ENCODE peak calls at places on chromosomes 2 and 18, in four cellular contexts. One of them, this sample, is unnamed.

GRCh38 chr2:85017436-85018048 is 46.6 kb downstream of the KCMF1 start:
- DNase-seq in A549: no peak
- DNase-seq in activated CD4-positive, alpha-beta T cell treated with anti-CD3 and anti-CD28 coated beads, Interleukin-2, amount 50 U/mL, for 24 hours: no peak
- DNase-seq in AG10803: no peak
- DNase-seq in this sample: no peak

GRCh38 chr2:222424281-222424728 is at the start of gene SGPP2:
- DNase-seq in activated CD4-positive, alpha-beta T cell treated with anti-CD3 and anti-CD28 coated beads, Interleukin-2, amount 50 U/mL, for 24 hours: peak
- DNase-seq in AG10803: no peak
- DNase-seq in A549: no peak
- DNase-seq in this sample: peak

GRCh38 chr2:26846881-26847662 is 860 bp upstream of the DPYSL5 start:
- DNase-seq in activated CD4-positive, alpha-beta T cell treated with anti-CD3 and anti-CD28 coated beads, Interleukin-2, amount 50 U/mL, for 24 hours: no peak
- DNase-seq in A549: no peak
- DNase-seq in AG10803: no peak
- DNase-seq in this sample: no peak

GRCh38 chr2:45332567-45332966 is 278.5 kb downstream of the SRBD1 start:
- DNase-seq in activated CD4-positive, alpha-beta T cell treated with anti-CD3 and anti-CD28 coated beads, Interleukin-2, amount 50 U/mL, for 24 hours: no peak
- DNase-seq in AG10803: no peak
- DNase-seq in A549: no peak
- DNase-seq in this sample: no peak

GRCh38 chr2:8149985-8150547 is 531.8 kb upstream of the ID2 start:
- DNase-seq in AG10803: peak
- DNase-seq in activated CD4-positive, alpha-beta T cell treated with anti-CD3 and anti-CD28 coated beads, Interleukin-2, amount 50 U/mL, for 24 hours: no peak
- DNase-seq in A549: no peak
- DNase-seq in this sample: no peak

GRCh38 chr2:28160986-28161425 is 231.7 kb upstream of the FOSL2 start:
- DNase-seq in activated CD4-positive, alpha-beta T cell treated with anti-CD3 and anti-CD28 coated beads, Interleukin-2, amount 50 U/mL, for 24 hours: no peak
- DNase-seq in AG10803: peak
- DNase-seq in A549: peak
- DNase-seq in this sample: peak

GRCh38 chr2:72137498-72138010 is 10.1 kb downstream of the CYP26B1 start:
- DNase-seq in A549: peak
- DNase-seq in AG10803: peak
- DNase-seq in activated CD4-positive, alpha-beta T cell treated with anti-CD3 and anti-CD28 coated beads, Interleukin-2, amount 50 U/mL, for 24 hours: peak
- DNase-seq in this sample: peak

GRCh38 chr2:120204022-120204405 is 19.2 kb downstream of the TMEM185B start:
- DNase-seq in activated CD4-positive, alpha-beta T cell treated with anti-CD3 and anti-CD28 coated beads, Interleukin-2, amount 50 U/mL, for 24 hours: no peak
- DNase-seq in A549: no peak
- DNase-seq in AG10803: no peak
- DNase-seq in this sample: no peak

GRCh38 chr2:160956243-160956802 is 203.9 kb upstream of the TANK start:
- DNase-seq in A549: no peak
- DNase-seq in activated CD4-positive, alpha-beta T cell treated with anti-CD3 and anti-CD28 coated beads, Interleukin-2, amount 50 U/mL, for 24 hours: no peak
- DNase-seq in AG10803: peak
- DNase-seq in this sample: peak

GRCh38 chr2:96869824-96870630 is at the start of gene SEMA4C:
- DNase-seq in AG10803: no peak
- DNase-seq in activated CD4-positive, alpha-beta T cell treated with anti-CD3 and anti-CD28 coated beads, Interleukin-2, amount 50 U/mL, for 24 hours: no peak
- DNase-seq in A549: peak
- DNase-seq in this sample: peak

GRCh38 chr18:47404845-47405244 is 153.4 kb upstream of the SKOR2 start:
- DNase-seq in activated CD4-positive, alpha-beta T cell treated with anti-CD3 and anti-CD28 coated beads, Interleukin-2, amount 50 U/mL, for 24 hours: no peak
- DNase-seq in AG10803: no peak
- DNase-seq in A549: no peak
- DNase-seq in this sample: no peak

This sample was measured in MCF 10A.